ENCODE peak calls at places on chromosomes 16 and 17, in seven cellular contexts. O is NCI-H510A treated with DMSO at 0.1 percent for 48 hours; T is central memory CD8-positive, alpha-beta T cell; D is upper lobe of right lung; F is immature natural killer cell; Y is HFFc6; B is GM13977. H is an unnamed sample.
A peak's percentile ranks its signal among the peaks of the same experiment; 100 is the strongest.

GRCh38 chr17:28227278-28228108 is 91.5 kb upstream of the TMEM97 start:
- DNase-seq in T (no peak), O (peak; percentile 89), B (peak; percentile 53), D (peak; percentile 91), F (no peak), Y (peak; percentile 34), H (peak; percentile 96)

GRCh38 chr16:72210072-72210471 is 38.1 kb upstream of the PMFBP1 start:
- DNase-seq in D (no peak), O (no peak), T (no peak), F (no peak), B (no peak), Y (no peak), H (no peak)

GRCh38 chr16:89278441-89279240 is 61.1 kb downstream of the ZNF778 start:
- DNase-seq in T (no peak), F (no peak), Y (no peak), B (no peak), O (no peak), D (no peak), H (no peak)

GRCh38 chr17:70525976-70526375 is 356.6 kb downstream of the KCNJ2 start:
- DNase-seq in B (no peak), F (no peak), D (no peak), Y (no peak), O (no peak), T (no peak), H (peak; percentile 57)

GRCh38 chr16:2787961-2788360 is 601 bp upstream of the PRSS33 start:
- DNase-seq in O (no peak), D (peak; percentile 29), B (no peak), T (no peak), Y (no peak), F (no peak), H (no peak)

GRCh38 chr16:30609928-30610839 is at the start of gene ZNF689:
- DNase-seq in F (peak; percentile 96), O (peak; percentile 99), D (peak; percentile 92), Y (peak; percentile 95), T (peak; percentile 97), B (peak; percentile 98), H (peak; percentile 96)

GRCh38 chr16:23509763-23510153 is 536 bp downstream of the GGA2 start:
- DNase-seq in O (no peak), Y (peak; percentile 18), B (no peak), F (peak; percentile 47), D (no peak), T (peak; percentile 28), H (peak; percentile 50)

GRCh38 chr16:16143038-16143763 is 80.1 kb downstream of the ABCC6 start:
- DNase-seq in D (no peak), Y (peak; percentile 11), B (no peak), F (no peak), T (no peak), O (peak; percentile 44), H (peak; percentile 42)

GRCh38 chr16:85514601-85515318 is 98.4 kb upstream of the GSE1 start:
- DNase-seq in T (no peak), D (peak; percentile 87), B (no peak), Y (peak; percentile 92), O (no peak), F (no peak), H (no peak)

GRCh38 chr17:46782250-46782953 is 36.1 kb downstream of the WNT3 start:
- DNase-seq in T (no peak), O (no peak), Y (peak; percentile 43), D (peak; percentile 79), F (peak; percentile 15), B (peak; percentile 63), H (peak; percentile 80)

GRCh38 chr17:32496348-32497078 is 9.7 kb downstream of the CDK5R1 start:
- DNase-seq in B (no peak), O (no peak), Y (peak; percentile 77), F (no peak), D (peak; percentile 47), T (no peak), H (no peak)

GRCh38 chr16:29992371-29992967 is 2.9 kb downstream of the HIRIP3 start:
- DNase-seq in F (no peak), T (no peak), D (no peak), O (no peak), Y (peak; percentile 40), B (no peak), H (no peak)

GRCh38 chr16:19291459-19291858 is 5.9 kb downstream of the CLEC19A start:
- DNase-seq in Y (no peak), O (no peak), B (no peak), D (no peak), T (no peak), F (no peak), H (peak; percentile 63)

GRCh38 chr17:31877911-31878702 is 19.1 kb upstream of the COPRS start:
- DNase-seq in B (no peak), D (no peak), Y (no peak), T (no peak), F (peak; percentile 44), O (no peak), H (no peak)

GRCh38 chr16:29021471-29021870 is 36.6 kb downstream of the LAT start:
- DNase-seq in F (no peak), B (no peak), D (no peak), Y (no peak), T (no peak), O (no peak), H (no peak)

GRCh38 chr16:80946481-80946880 is 60.2 kb downstream of the CMC2 start:
- DNase-seq in T (no peak), B (no peak), F (no peak), O (no peak), D (no peak), Y (no peak), H (no peak)

GRCh38 chr16:66416981-66417700 is 10.0 kb upstream of the BEAN1 start:
- DNase-seq in D (no peak), O (no peak), T (no peak), F (no peak), B (no peak), Y (peak; percentile 45), H (peak; percentile 10)

GRCh38 chr17:60082946-60083471 is 4.3 kb upstream of the HEATR6 start:
- DNase-seq in T (no peak), O (no peak), B (no peak), Y (no peak), D (no peak), F (no peak), H (no peak)

GRCh38 chr16:83967838-83968482 is at the start of gene NECAB2:
- DNase-seq in B (peak; percentile 89), Y (no peak), D (no peak), T (no peak), O (peak; percentile 9), F (no peak), H (peak; percentile 60)

GRCh38 chr16:68079616-68080344 is 5.4 kb upstream of the NFATC3 start:
- DNase-seq in F (peak; percentile 82), D (peak; percentile 88), B (no peak), Y (no peak), T (peak; percentile 53), O (no peak), H (no peak)

GRCh38 chr17:42517516-42517915 is 18.5 kb upstream of the NAGLU start:
- DNase-seq in D (peak; percentile 92), O (peak; percentile 41), T (peak; percentile 89), F (peak; percentile 75), Y (peak; percentile 90), B (peak; percentile 80), H (peak; percentile 90)

GRCh38 chr17:4934173-4934979 is 2.3 kb downstream of the GP1BA start:
- DNase-seq in D (peak; percentile 71), T (no peak), B (peak; percentile 68), O (peak; percentile 8), Y (no peak), F (peak; percentile 55), H (peak; percentile 65)

GRCh38 chr16:64615647-64616280 is 506.1 kb downstream of the CDH11 start:
- DNase-seq in O (peak; percentile 35), T (no peak), Y (no peak), D (peak; percentile 59), B (no peak), F (no peak), H (peak; percentile 3)

GRCh38 chr17:8272421-8272820 is 16.0 kb upstream of the RANGRF start:
- DNase-seq in O (no peak), B (no peak), Y (no peak), D (no peak), T (no peak), F (no peak), H (no peak)

GRCh38 chr17:36939059-36939943 is 2.0 kb downstream of the LHX1 start:
- DNase-seq in O (no peak), D (no peak), T (no peak), Y (no peak), F (no peak), B (peak; percentile 38), H (peak; percentile 50)

GRCh38 chr17:19513897-19514488 is 19.7 kb upstream of the SLC47A1 start:
- DNase-seq in T (peak; percentile 50), O (peak; percentile 78), D (peak; percentile 75), Y (peak; percentile 49), F (peak; percentile 51), B (peak; percentile 65), H (peak; percentile 77)

GRCh38 chr17:35630530-35631148 is 43.5 kb downstream of the AP2B1 start:
- DNase-seq in T (no peak), O (no peak), F (no peak), B (no peak), D (no peak), Y (peak; percentile 72), H (no peak)

GRCh38 chr17:67542219-67543114 is 165.4 kb downstream of the PITPNC1 start:
- DNase-seq in Y (no peak), D (no peak), O (no peak), F (no peak), T (no peak), B (no peak), H (no peak)

GRCh38 chr16:49682577-49683165 is 173.2 kb downstream of the ZNF423 start:
- DNase-seq in F (no peak), Y (no peak), T (no peak), B (no peak), D (no peak), O (no peak), H (no peak)

GRCh38 chr17:9217151-9218067 is 196.1 kb downstream of the NTN1 start:
- DNase-seq in F (no peak), O (no peak), T (no peak), Y (peak; percentile 3), B (no peak), D (no peak), H (peak; percentile 20)

GRCh38 chr17:51441431-51441830 is 181.1 kb downstream of the UTP18 start:
- DNase-seq in B (no peak), F (no peak), O (no peak), D (no peak), Y (no peak), T (no peak), H (no peak)

GRCh38 chr16:56849690-56850680 is 15.0 kb upstream of the SLC12A3 start:
- DNase-seq in Y (no peak), O (no peak), F (no peak), D (peak; percentile 25), T (no peak), B (no peak), H (no peak)

GRCh38 chr17:50274142-50274944 is at the start of gene TMEM92:
- DNase-seq in Y (no peak), O (peak; percentile 16), B (peak; percentile 21), F (no peak), D (peak; percentile 92), T (no peak), H (peak; percentile 51)

GRCh38 chr16:67101301-67101675 is 8.5 kb upstream of the PHAF1 start:
- DNase-seq in D (no peak), B (no peak), T (no peak), O (no peak), Y (peak; percentile 45), F (no peak), H (no peak)

GRCh38 chr17:81420769-81421462 is 25.7 kb downstream of the BAHCC1 start:
- DNase-seq in B (no peak), Y (no peak), T (no peak), O (no peak), F (no peak), D (peak; percentile 87), H (no peak)

GRCh38 chr16:11384184-11384955 is 39.1 kb downstream of the RMI2 start:
- DNase-seq in T (no peak), D (peak; percentile 49), O (peak; percentile 62), Y (no peak), F (no peak), B (no peak), H (peak; percentile 70)

GRCh38 chr16:14004719-14005315 is 66.3 kb upstream of the MRTFB start:
- DNase-seq in D (no peak), T (no peak), O (no peak), B (no peak), Y (no peak), F (no peak), H (peak; percentile 17)

GRCh38 chr17:35577826-35578194 is 561 bp downstream of the PEX12 start:
- DNase-seq in Y (peak; percentile 16), T (no peak), B (no peak), D (no peak), O (no peak), F (no peak), H (peak; percentile 35)

H was measured in DMS53.